ENCODE peak calls at places on chromosomes 3 and 15, in four cellular contexts. R, W, U and L are unnamed samples.

GRCh38 chr15:99958426-99959097 is 225.3 kb upstream of the LYSMD4 start:
- DNase-seq in R (no peak), W (no peak), U (no peak), L (no peak)

GRCh38 chr3:63450634-63451363 is 172.7 kb downstream of the SYNPR start:
- DNase-seq in R (no peak), W (no peak), U (no peak), L (no peak)

GRCh38 chr15:50126072-50126471 is 7.0 kb upstream of the ATP8B4 start:
- DNase-seq in R (no peak), W (no peak), U (no peak), L (no peak)

GRCh38 chr15:29674661-29675533 is 147.4 kb downstream of the TJP1 start:
- DNase-seq in R (no peak), W (no peak), U (no peak), L (no peak)

GRCh38 chr3:5006755-5007202 is 27.5 kb downstream of the BHLHE40 start:
- DNase-seq in R (no peak), W (no peak), U (no peak), L (no peak)

GRCh38 chr3:177351757-177352158 is 154.5 kb upstream of the TBL1XR1 start:
- DNase-seq in R (no peak), W (no peak), U (no peak), L (no peak)

GRCh38 chr15:39376371-39376909 is 204.4 kb upstream of the THBS1 start:
- DNase-seq in R (no peak), W (no peak), U (no peak), L (no peak)

GRCh38 chr3:76107935-76108570 is 322.7 kb upstream of the ZNF717 start:
- DNase-seq in R (no peak), W (no peak), U (no peak), L (peak; percentile 8)

GRCh38 chr3:123447749-123448502 is 964 bp downstream of the ADCY5 start:
- DNase-seq in R (no peak), W (no peak), U (no peak), L (peak; percentile 66)